ENCODE peak calls at places on chromosomes 5 and 9, in eight cellular contexts. I is tibial artery, Z is HFFc6, R is epithelial cell of esophagus, L is GM13977, Y is ovary, H is GM20000, P is fibroblast of mammary gland. Q is an unnamed sample.

GRCh38 chr9:33263131-33263935 is 1.2 kb downstream of the BAG1 start:
- DNase-seq in I (peak), Z (peak), R (peak), L (peak), Y (peak), H (peak), P (peak), Q (no peak)

GRCh38 chr9:112021742-112022141 is 125.1 kb downstream of the UGCG start:
- DNase-seq in I (no peak), Z (no peak), R (no peak), L (no peak), Y (no peak), H (no peak), P (no peak), Q (no peak)

GRCh38 chr9:32926901-32927300 is 74.5 kb downstream of the APTX start:
- DNase-seq in I (no peak), Z (peak), R (no peak), L (no peak), Y (no peak), H (no peak), P (no peak), Q (no peak)

GRCh38 chr9:35660966-35661413 is 2.9 kb downstream of the CCDC107 start:
- DNase-seq in I (peak), Z (no peak), R (peak), L (no peak), Y (no peak), H (no peak), P (peak), Q (no peak)

GRCh38 chr5:14351086-14351661 is 208.0 kb downstream of the TRIO start:
- DNase-seq in I (no peak), Z (no peak), R (no peak), L (no peak), Y (no peak), H (no peak), P (no peak), Q (no peak)

GRCh38 chr9:110141118-110141797 is 66.7 kb downstream of the C9orf152 start:
- DNase-seq in I (peak), Z (peak), R (peak), L (no peak), Y (peak), H (no peak), P (peak), Q (peak)

GRCh38 chr9:71692337-71692736 is 76.0 kb downstream of the CEMIP2 start:
- DNase-seq in I (peak), Z (no peak), R (peak), L (no peak), Y (no peak), H (no peak), P (peak), Q (peak)

GRCh38 chr5:121851643-121852574 is at the start of gene FTMT:
- DNase-seq in I (no peak), Z (no peak), R (no peak), L (no peak), Y (no peak), H (no peak), P (no peak), Q (no peak)

GRCh38 chr9:20659474-20659962 is 24.5 kb upstream of the FOCAD start:
- DNase-seq in I (no peak), Z (no peak), R (peak), L (no peak), Y (no peak), H (no peak), P (no peak), Q (no peak)

GRCh38 chr5:31853398-31854135 is 214.6 kb downstream of the PDZD2 start:
- DNase-seq in I (no peak), Z (no peak), R (peak), L (no peak), Y (peak), H (no peak), P (no peak), Q (peak)

GRCh38 chr5:4375640-4376039 is 764.5 kb upstream of the ADAMTS16 start:
- DNase-seq in I (no peak), Z (no peak), R (no peak), L (no peak), Y (no peak), H (no peak), P (no peak), Q (no peak)

GRCh38 chr5:64418013-64418412 is 87.8 kb upstream of the RGS7BP start:
- DNase-seq in I (no peak), Z (no peak), R (no peak), L (no peak), Y (no peak), H (no peak), P (no peak), Q (no peak)

GRCh38 chr5:110846621-110847020 is 107.8 kb downstream of the SLC25A46 start:
- DNase-seq in I (no peak), Z (no peak), R (peak), L (no peak), Y (no peak), H (no peak), P (no peak), Q (no peak)

GRCh38 chr9:133711428-133712220 is 26.5 kb downstream of the SARDH start:
- DNase-seq in I (no peak), Z (peak), R (peak), L (no peak), Y (no peak), H (no peak), P (peak), Q (no peak)

GRCh38 chr5:69367697-69368279 is 1.5 kb downstream of the AK6 start:
- DNase-seq in I (no peak), Z (no peak), R (no peak), L (no peak), Y (no peak), H (no peak), P (no peak), Q (no peak)

GRCh38 chr9:129320575-129321311 is 142.7 kb upstream of the IER5L start:
- DNase-seq in I (peak), Z (peak), R (peak), L (peak), Y (peak), H (peak), P (peak), Q (peak)

GRCh38 chr9:35570709-35571108 is 34.4 kb upstream of the TESK1 start:
- DNase-seq in I (no peak), Z (no peak), R (peak), L (no peak), Y (no peak), H (no peak), P (no peak), Q (no peak)

GRCh38 chr5:126043684-126044083 is 379.5 kb upstream of the GRAMD2B start:
- DNase-seq in I (no peak), Z (no peak), R (no peak), L (no peak), Y (no peak), H (no peak), P (no peak), Q (no peak)

GRCh38 chr5:149549461-149550266 is 1.6 kb downstream of the CSNK1A1 start:
- DNase-seq in I (no peak), Z (peak), R (peak), L (peak), Y (no peak), H (peak), P (peak), Q (peak)

GRCh38 chr9:30978000-30978399 is 1406.4 kb upstream of the ACO1 start:
- DNase-seq in I (no peak), Z (no peak), R (no peak), L (no peak), Y (no peak), H (no peak), P (no peak), Q (no peak)

GRCh38 chr9:92035687-92036410 is 79.4 kb downstream of the SPTLC1 start:
- DNase-seq in I (no peak), Z (no peak), R (no peak), L (no peak), Y (peak), H (no peak), P (peak), Q (peak)

GRCh38 chr5:14490309-14490711 is 91.3 kb upstream of the OTULINL start:
- DNase-seq in I (no peak), Z (no peak), R (no peak), L (no peak), Y (no peak), H (no peak), P (peak), Q (no peak)

GRCh38 chr5:54312499-54312898 is 2.1 kb upstream of the ARL15 start:
- DNase-seq in I (no peak), Z (no peak), R (no peak), L (no peak), Y (no peak), H (no peak), P (no peak), Q (no peak)

GRCh38 chr9:33131505-33132248 is 35.5 kb downstream of the B4GALT1 start:
- DNase-seq in I (no peak), Z (no peak), R (no peak), L (no peak), Y (no peak), H (no peak), P (no peak), Q (no peak)

GRCh38 chr5:143933434-143933833 is 121.5 kb downstream of the HMHB1 start:
- DNase-seq in I (no peak), Z (no peak), R (peak), L (no peak), Y (no peak), H (no peak), P (no peak), Q (no peak)

GRCh38 chr9:72996106-72996505 is 43.3 kb upstream of the ALDH1A1 start:
- DNase-seq in I (no peak), Z (peak), R (no peak), L (no peak), Y (no peak), H (no peak), P (peak), Q (no peak)

GRCh38 chr9:93813687-93814560 is 141.2 kb downstream of the BARX1 start:
- DNase-seq in I (no peak), Z (no peak), R (no peak), L (peak), Y (no peak), H (peak), P (no peak), Q (no peak)

GRCh38 chr9:107484117-107484723 is 5.3 kb downstream of the KLF4 start:
- DNase-seq in I (peak), Z (peak), R (peak), L (peak), Y (peak), H (peak), P (peak), Q (peak)

GRCh38 chr5:9596256-9596655 is 33.9 kb downstream of the TAS2R1 start:
- DNase-seq in I (no peak), Z (no peak), R (no peak), L (no peak), Y (no peak), H (no peak), P (no peak), Q (no peak)

GRCh38 chr5:36238896-36239295 is 2.8 kb downstream of the NADK2 start:
- DNase-seq in I (no peak), Z (no peak), R (no peak), L (no peak), Y (no peak), H (no peak), P (no peak), Q (no peak)

GRCh38 chr9:115587310-115587709 is 469.4 kb upstream of the TNC start:
- DNase-seq in I (no peak), Z (no peak), R (no peak), L (no peak), Y (no peak), H (no peak), P (no peak), Q (no peak)

DNA sequence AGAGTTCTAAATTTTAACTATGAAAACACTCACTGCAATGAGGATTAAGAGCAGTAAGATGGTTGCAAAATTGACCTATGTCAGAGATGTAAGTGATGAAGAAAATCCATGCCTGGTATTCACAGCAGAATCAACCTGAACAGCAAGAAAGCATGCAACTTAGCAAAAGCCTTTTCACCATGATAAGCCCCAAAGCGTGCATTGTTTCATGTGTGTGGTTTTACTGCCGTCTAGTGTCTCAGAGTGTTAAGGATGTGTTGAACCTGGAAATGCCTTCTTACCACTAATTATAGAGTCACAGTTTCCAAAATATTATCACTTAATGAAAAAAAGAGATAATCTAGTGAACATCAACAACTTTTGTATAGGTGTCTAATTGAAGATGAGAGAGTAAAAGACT is 415.2 kb upstream of the TRPC7 start:
- DNase-seq in I (no peak), Z (no peak), R (no peak), L (no peak), Y (no peak), H (no peak), P (no peak), Q (no peak)
- TF ChIP-seq CTCF in I (no peak), Z (peak), R (peak), L (no peak), Y (no peak), H (no peak), P (no peak), Q (no peak)

GRCh38 chr5:154333016-154333415 is 112.8 kb upstream of the SAP30L start:
- DNase-seq in I (no peak), Z (no peak), R (no peak), L (no peak), Y (no peak), H (no peak), P (no peak), Q (no peak)
- TF ChIP-seq CTCF in I (no peak), Z (peak), R (no peak), L (peak), Y (no peak), H (no peak), P (no peak), Q (no peak)

DNA sequence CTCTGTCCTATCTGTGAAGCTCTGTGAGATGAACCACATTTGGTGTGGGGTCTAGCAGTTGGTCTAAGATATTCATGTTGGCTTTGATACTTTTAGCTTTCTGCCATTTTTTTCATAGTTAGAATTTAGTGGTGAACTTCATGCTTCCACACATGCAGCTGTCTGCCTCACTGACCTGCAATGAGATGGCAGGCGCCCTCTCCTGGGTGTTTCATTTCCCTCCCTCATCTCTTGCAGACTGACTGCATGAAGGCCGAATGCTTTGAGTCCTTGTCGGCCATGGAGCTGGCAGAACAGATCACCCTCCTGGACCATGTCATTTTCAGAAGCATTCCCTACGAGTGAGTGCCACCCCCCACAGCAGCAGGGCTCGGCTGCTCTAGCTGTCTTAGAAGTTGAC is 26.1 kb upstream of the CKMT2 start:
- DNase-seq in I (no peak), Z (no peak), R (peak), L (no peak), Y (no peak), H (no peak), P (no peak), Q (no peak)
- TF ChIP-seq CTCF in I (no peak), Z (peak), R (peak), L (peak), Y (no peak), H (no peak), P (peak), Q (no peak)

GRCh38 chr9:97316904-97317303 is 9.4 kb downstream of the CCDC180 start:
- DNase-seq in I (no peak), Z (no peak), R (no peak), L (no peak), Y (no peak), H (no peak), P (no peak), Q (no peak)
- TF ChIP-seq CTCF in I (no peak), Z (no peak), R (no peak), L (no peak), Y (no peak), H (no peak), P (no peak), Q (no peak)

GRCh38 chr5:78984611-78985406 is at the start of gene ARSB:
- DNase-seq in I (peak), Z (peak), R (peak), L (peak), Y (peak), H (peak), P (peak), Q (peak)
- TF ChIP-seq CTCF in I (peak), Z (no peak), R (peak), L (peak), Y (peak), H (no peak), P (peak), Q (no peak)

GRCh38 chr5:151449836-151450235 is 2.4 kb downstream of the SLC36A1 start:
- DNase-seq in I (no peak), Z (no peak), R (no peak), L (no peak), Y (no peak), H (no peak), P (no peak), Q (no peak)

GRCh38 chr5:151447174-151448037 is at the start of gene SLC36A1:
- DNase-seq in I (peak), Z (peak), R (peak), L (peak), Y (peak), H (peak), P (peak), Q (peak)

GRCh38 chr5:151450605-151451004 is 3.2 kb downstream of the SLC36A1 start:
- DNase-seq in I (no peak), Z (no peak), R (no peak), L (no peak), Y (no peak), H (no peak), P (peak), Q (no peak)

GRCh38 chr5:151449288-151449687 is 1.9 kb downstream of the SLC36A1 start:
- DNase-seq in I (no peak), Z (no peak), R (no peak), L (no peak), Y (no peak), H (no peak), P (no peak), Q (no peak)

DNA sequence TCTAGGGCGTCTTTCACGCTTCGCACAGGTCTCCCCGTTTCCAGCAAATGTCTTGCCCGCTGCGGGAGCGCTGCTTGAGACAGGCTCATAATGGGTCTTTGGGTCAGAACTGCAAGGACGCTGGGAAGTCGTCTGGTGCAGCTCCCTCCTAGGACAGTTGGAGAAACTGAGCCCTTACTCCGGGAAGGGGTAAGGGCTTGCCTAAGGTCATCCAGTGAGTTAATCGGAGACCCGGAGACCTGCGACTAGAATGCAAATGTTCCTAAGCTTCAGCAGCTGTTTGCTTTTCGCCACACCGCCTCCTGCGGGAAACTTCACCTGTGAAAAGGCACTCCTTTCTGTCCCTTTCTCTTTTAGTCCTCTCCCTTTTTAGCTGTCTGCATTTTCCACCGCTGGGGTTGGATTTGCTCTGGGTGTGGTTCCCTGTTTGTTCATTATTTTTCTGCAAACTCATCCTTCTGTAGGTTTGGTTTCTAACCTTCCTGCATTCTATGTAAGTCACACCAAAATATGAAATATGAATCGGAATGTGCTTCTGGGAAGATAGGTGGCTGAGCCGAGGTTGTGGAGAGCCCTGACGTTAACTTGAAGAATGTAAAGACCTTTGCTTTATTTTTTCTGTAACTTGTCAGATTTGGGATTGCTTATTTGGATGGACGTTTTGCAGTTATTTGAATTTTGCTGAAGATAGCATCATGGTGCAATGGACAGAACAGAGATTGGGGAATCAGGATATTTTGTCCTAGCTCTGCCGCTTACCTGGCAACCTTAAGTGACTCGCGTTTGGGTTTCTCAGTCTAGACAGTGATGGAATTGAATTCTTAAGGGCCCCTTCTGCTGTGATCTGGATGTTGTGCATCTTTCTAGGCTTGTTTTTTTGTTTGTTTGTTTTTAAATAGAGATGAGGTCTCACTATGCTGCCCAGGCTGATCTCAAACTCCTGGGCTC is 909 bp downstream of the SLC36A1 start:
- DNase-seq in I (no peak), Z (no peak), R (peak), L (no peak), Y (peak), H (no peak), P (peak), Q (peak)
- TF ChIP-seq CTCF in I (no peak), Z (no peak), R (peak), L (no peak), Y (no peak), H (no peak), P (peak), Q (no peak)

GRCh38 chr5:38816083-38817030 is 29.5 kb upstream of the OSMR start:
- DNase-seq in I (no peak), Z (no peak), R (peak), L (no peak), Y (no peak), H (no peak), P (no peak), Q (peak)

GRCh38 chr5:38809388-38810359 is 36.1 kb upstream of the OSMR start:
- DNase-seq in I (peak), Z (peak), R (peak), L (peak), Y (peak), H (peak), P (peak), Q (peak)

GRCh38 chr5:38814879-38815278 is 30.9 kb upstream of the OSMR start:
- DNase-seq in I (no peak), Z (no peak), R (no peak), L (no peak), Y (no peak), H (no peak), P (no peak), Q (no peak)
- TF ChIP-seq CTCF in I (no peak), Z (no peak), R (no peak), L (no peak), Y (no peak), H (no peak), P (no peak), Q (no peak)

GRCh38 chr5:167967494-167968180 is 323.8 kb upstream of the WWC1 start:
- DNase-seq in I (no peak), Z (no peak), R (no peak), L (no peak), Y (no peak), H (no peak), P (no peak), Q (no peak)

GRCh38 chr5:167961731-167962130 is 329.7 kb upstream of the WWC1 start:
- DNase-seq in I (no peak), Z (no peak), R (no peak), L (no peak), Y (no peak), H (no peak), P (no peak), Q (no peak)

GRCh38 chr5:167970002-167970401 is 321.4 kb upstream of the WWC1 start:
- DNase-seq in I (no peak), Z (peak), R (no peak), L (peak), Y (no peak), H (peak), P (peak), Q (no peak)

GRCh38 chr5:167968784-167969183 is 322.7 kb upstream of the WWC1 start:
- DNase-seq in I (no peak), Z (no peak), R (no peak), L (no peak), Y (no peak), H (no peak), P (no peak), Q (no peak)

GRCh38 chr5:167964529-167964928 is 326.9 kb upstream of the WWC1 start:
- DNase-seq in I (no peak), Z (no peak), R (peak), L (no peak), Y (no peak), H (no peak), P (no peak), Q (no peak)
- TF ChIP-seq CTCF in I (no peak), Z (peak), R (peak), L (no peak), Y (no peak), H (no peak), P (peak), Q (no peak)

GRCh38 chr5:324736-325612 is 3.5 kb downstream of the AHRR start:
- DNase-seq in I (no peak), Z (no peak), R (no peak), L (no peak), Y (no peak), H (no peak), P (no peak), Q (no peak)
- TF ChIP-seq CTCF in I (no peak), Z (no peak), R (no peak), L (no peak), Y (no peak), H (no peak), P (no peak), Q (no peak)

GRCh38 chr5:16679863-16680262 is 63.1 kb upstream of the RETREG1 start:
- DNase-seq in I (no peak), Z (no peak), R (no peak), L (no peak), Y (no peak), H (no peak), P (no peak), Q (no peak)
- TF ChIP-seq CTCF in I (no peak), Z (peak), R (no peak), L (no peak), Y (no peak), H (no peak), P (no peak), Q (no peak)